ENCODE peak calls at places on chromosomes 3 and 15, in four cellular contexts. N is naive thymus-derived CD8-positive, alpha-beta T cell; H is choroid plexus epithelial cell; Q is NCI-H1417. Y is an unnamed sample.

GRCh38 chr3:15360786-15361493 is 28.6 kb upstream of the SH3BP5 start:
- DNase-seq in N (no peak), Q (no peak), H (peak), Y (no peak)

GRCh38 chr3:188431553-188431952 is 277.6 kb downstream of the LPP start:
- DNase-seq in H (peak), Q (no peak), N (no peak), Y (no peak)

GRCh38 chr15:77118787-77119410 is 48.0 kb upstream of the TSPAN3 start:
- DNase-seq in H (peak), N (no peak), Q (peak), Y (peak)

GRCh38 chr15:60865507-60865906 is 363.6 kb downstream of the RORA start:
- DNase-seq in Q (no peak), N (no peak), H (peak), Y (no peak)

GRCh38 chr3:126167550-126167949 is 12.8 kb downstream of the ALDH1L1 start:
- DNase-seq in Q (no peak), H (no peak), N (no peak), Y (no peak)

GRCh38 chr3:192413461-192413860 is 313.9 kb downstream of the FGF12 start:
- DNase-seq in H (no peak), N (no peak), Q (no peak), Y (no peak)

GRCh38 chr15:38612159-38612863 is 47.7 kb upstream of the RASGRP1 start:
- DNase-seq in N (no peak), Q (no peak), H (no peak), Y (peak)

GRCh38 chr15:43828061-43828657 is 1.4 kb downstream of the WDR76 start:
- DNase-seq in H (peak), Q (peak), N (no peak), Y (no peak)

GRCh38 chr15:49439678-49440375 is 16.8 kb downstream of the FGF7 start:
- DNase-seq in Q (no peak), H (no peak), N (no peak), Y (no peak)

GRCh38 chr3:14925729-14926591 is 21.4 kb upstream of the NR2C2 start:
- DNase-seq in Q (peak), H (peak), N (no peak), Y (peak)

GRCh38 chr3:58176185-58176530 is 34.6 kb downstream of the DNASE1L3 start:
- DNase-seq in H (no peak), Q (no peak), N (no peak), Y (no peak)

GRCh38 chr3:55202320-55202719 is 274.5 kb upstream of the LRTM1 start:
- DNase-seq in H (peak), Q (no peak), N (no peak), Y (no peak)